ENCODE peak calls at places on chromosomes 7 and 10, in six cellular contexts. One of them, this sample, is unnamed.

GRCh38 chr7:155396661-155397060 is 61.3 kb upstream of the EN2 start:
- DNase-seq in substantia nigra: no peak
- DNase-seq in Right ventricle myocardium superior: no peak
- DNase-seq in CD8-positive, alpha-beta T cell: no peak
- DNase-seq in T-helper 9 cell: no peak
- DNase-seq in A172: no peak
- DNase-seq in this sample: no peak

GRCh38 chr10:121268363-121268762 is 329.9 kb downstream of the FGFR2 start:
- DNase-seq in A172: no peak
- DNase-seq in T-helper 9 cell: no peak
- DNase-seq in CD8-positive, alpha-beta T cell: no peak
- DNase-seq in substantia nigra: no peak
- DNase-seq in Right ventricle myocardium superior: no peak
- DNase-seq in this sample: no peak

GRCh38 chr7:135917721-135918120 is 59.4 kb downstream of the MTPN start:
- DNase-seq in A172: no peak
- DNase-seq in CD8-positive, alpha-beta T cell: no peak
- DNase-seq in substantia nigra: no peak
- DNase-seq in Right ventricle myocardium superior: no peak
- DNase-seq in T-helper 9 cell: no peak
- DNase-seq in this sample: no peak

GRCh38 chr10:89556590-89556989 is 21.2 kb upstream of the SLC16A12 start:
- DNase-seq in CD8-positive, alpha-beta T cell: no peak
- DNase-seq in substantia nigra: no peak
- DNase-seq in A172: peak
- DNase-seq in T-helper 9 cell: no peak
- DNase-seq in Right ventricle myocardium superior: no peak
- DNase-seq in this sample: no peak

GRCh38 chr7:117036034-117036669 is 82.9 kb downstream of the ST7 start:
- DNase-seq in substantia nigra: no peak
- DNase-seq in T-helper 9 cell: no peak
- DNase-seq in A172: no peak
- DNase-seq in CD8-positive, alpha-beta T cell: no peak
- DNase-seq in Right ventricle myocardium superior: no peak
- DNase-seq in this sample: no peak

GRCh38 chr10:5283305-5284158 is 81.2 kb upstream of the UCN3 start:
- DNase-seq in CD8-positive, alpha-beta T cell: peak
- DNase-seq in Right ventricle myocardium superior: peak
- DNase-seq in A172: peak
- DNase-seq in substantia nigra: no peak
- DNase-seq in T-helper 9 cell: peak
- DNase-seq in this sample: no peak

GRCh38 chr7:105353752-105354328 is 34.9 kb downstream of the SRPK2 start:
- DNase-seq in CD8-positive, alpha-beta T cell: no peak
- DNase-seq in substantia nigra: no peak
- DNase-seq in T-helper 9 cell: no peak
- DNase-seq in Right ventricle myocardium superior: peak
- DNase-seq in A172: peak
- DNase-seq in this sample: no peak

GRCh38 chr10:129853236-129853946 is 110.7 kb downstream of the EBF3 start:
- DNase-seq in CD8-positive, alpha-beta T cell: no peak
- DNase-seq in T-helper 9 cell: no peak
- DNase-seq in A172: no peak
- DNase-seq in Right ventricle myocardium superior: no peak
- DNase-seq in substantia nigra: no peak
- DNase-seq in this sample: no peak

GRCh38 chr10:87850742-87851205 is 12.6 kb downstream of the KLLN start:
- DNase-seq in Right ventricle myocardium superior: peak
- DNase-seq in T-helper 9 cell: peak
- DNase-seq in A172: peak
- DNase-seq in CD8-positive, alpha-beta T cell: peak
- DNase-seq in substantia nigra: no peak
- DNase-seq in this sample: peak

GRCh38 chr10:52949899-52950298 is 177.3 kb upstream of the MBL2 start:
- DNase-seq in A172: no peak
- DNase-seq in substantia nigra: no peak
- DNase-seq in Right ventricle myocardium superior: no peak
- DNase-seq in T-helper 9 cell: no peak
- DNase-seq in CD8-positive, alpha-beta T cell: no peak
- DNase-seq in this sample: no peak